ENCODE peak calls at places on chromosomes 16 and 17, in four cellular contexts. One of them, this sample, is unnamed.

GRCh38 chr17:21676281-21677111 is 15.8 kb upstream of the KCNJ18 start:
- DNase-seq in GM12878: no peak
- DNase-seq in HepG2: no peak
- DNase-seq in H1: no peak
- DNase-seq in this sample: no peak

GRCh38 chr17:47694818-47695663 is 1.1 kb downstream of the TBKBP1 start:
- DNase-seq in GM12878: no peak
- DNase-seq in H1: peak
- DNase-seq in HepG2: no peak
- DNase-seq in this sample: peak

GRCh38 chr17:10114931-10115535 is 83.4 kb downstream of the GAS7 start:
- DNase-seq in H1: no peak
- DNase-seq in GM12878: peak
- DNase-seq in HepG2: no peak
- DNase-seq in this sample: peak

GRCh38 chr17:49450735-49451134 is 36.1 kb upstream of the PHB1 start:
- DNase-seq in GM12878: no peak
- DNase-seq in H1: no peak
- DNase-seq in HepG2: no peak
- DNase-seq in this sample: no peak

GRCh38 chr17:37642706-37643105 is 540 bp downstream of the DDX52 start:
- DNase-seq in GM12878: no peak
- DNase-seq in H1: no peak
- DNase-seq in HepG2: no peak
- DNase-seq in this sample: peak

GRCh38 chr17:17060001-17060929 is 18.0 kb downstream of the MPRIP start:
- DNase-seq in HepG2: no peak
- DNase-seq in H1: no peak
- DNase-seq in GM12878: no peak
- DNase-seq in this sample: no peak

GRCh38 chr17:75975757-75976174 is 3.2 kb downstream of the ACOX1 start:
- DNase-seq in GM12878: no peak
- DNase-seq in H1: no peak
- DNase-seq in HepG2: no peak
- DNase-seq in this sample: no peak

GRCh38 chr17:376936-377863 is 24.6 kb upstream of the RPH3AL start:
- DNase-seq in HepG2: no peak
- DNase-seq in H1: no peak
- DNase-seq in GM12878: no peak
- DNase-seq in this sample: no peak

GRCh38 chr17:63512896-63513644 is 10.1 kb upstream of the KCNH6 start:
- DNase-seq in GM12878: no peak
- DNase-seq in HepG2: no peak
- DNase-seq in H1: no peak
- DNase-seq in this sample: no peak

GRCh38 chr16:8975039-8975438 is 11.3 kb upstream of the USP7 start:
- DNase-seq in HepG2: no peak
- DNase-seq in H1: no peak
- DNase-seq in GM12878: no peak
- DNase-seq in this sample: no peak

GRCh38 chr16:53457670-53458069 is 23.4 kb downstream of the RBL2 start:
- DNase-seq in GM12878: peak
- DNase-seq in H1: no peak
- DNase-seq in HepG2: no peak
- DNase-seq in this sample: no peak

GRCh38 chr16:84050316-84050715 is 7.7 kb upstream of the SLC38A8 start:
- DNase-seq in HepG2: no peak
- DNase-seq in H1: no peak
- DNase-seq in GM12878: no peak
- DNase-seq in this sample: no peak

GRCh38 chr17:66373944-66374817 is 71.8 kb downstream of the PRKCA start:
- DNase-seq in H1: no peak
- DNase-seq in HepG2: no peak
- DNase-seq in GM12878: no peak
- DNase-seq in this sample: peak

GRCh38 chr16:88086571-88087516 is 135.6 kb downstream of the BANP start:
- DNase-seq in HepG2: no peak
- DNase-seq in GM12878: no peak
- DNase-seq in H1: no peak
- DNase-seq in this sample: no peak

GRCh38 chr16:46918905-46919792 is 35.0 kb downstream of the GPT2 start:
- DNase-seq in GM12878: peak
- DNase-seq in HepG2: peak
- DNase-seq in H1: no peak
- DNase-seq in this sample: no peak

GRCh38 chr17:1331708-1332107 is 52.2 kb downstream of the TRARG1 start:
- DNase-seq in H1: no peak
- DNase-seq in HepG2: no peak
- DNase-seq in GM12878: no peak
- DNase-seq in this sample: no peak

GRCh38 chr17:80970044-80970761 is 21.4 kb upstream of the CHMP6 start:
- DNase-seq in H1: no peak
- DNase-seq in GM12878: no peak
- DNase-seq in HepG2: no peak
- DNase-seq in this sample: peak

GRCh38 chr17:74646231-74646630 is 22.7 kb upstream of the CD300E start:
- DNase-seq in H1: no peak
- DNase-seq in GM12878: no peak
- DNase-seq in HepG2: peak
- DNase-seq in this sample: peak

GRCh38 chr16:10828851-10829331 is 10.3 kb upstream of the TVP23A start:
- DNase-seq in HepG2: no peak
- DNase-seq in H1: peak
- DNase-seq in GM12878: no peak
- DNase-seq in this sample: peak

GRCh38 chr17:65698381-65699061 is 137.1 kb upstream of the AXIN2 start:
- DNase-seq in GM12878: no peak
- DNase-seq in H1: no peak
- DNase-seq in HepG2: peak
- DNase-seq in this sample: no peak

GRCh38 chr17:35214192-35214591 is 20.0 kb upstream of the SLC35G3 start:
- DNase-seq in H1: no peak
- DNase-seq in GM12878: no peak
- DNase-seq in HepG2: no peak
- DNase-seq in this sample: no peak

GRCh38 chr17:35213412-35213925 is 19.3 kb upstream of the SLC35G3 start:
- DNase-seq in HepG2: no peak
- DNase-seq in H1: no peak
- DNase-seq in GM12878: no peak
- DNase-seq in this sample: no peak

GRCh38 chr17:35210741-35211140 is 16.5 kb upstream of the SLC35G3 start:
- DNase-seq in HepG2: no peak
- DNase-seq in GM12878: no peak
- DNase-seq in H1: no peak
- DNase-seq in this sample: no peak

GRCh38 chr17:35214631-35215273 is 20.6 kb upstream of the SLC35G3 start:
- DNase-seq in HepG2: no peak
- DNase-seq in GM12878: peak
- DNase-seq in H1: no peak
- DNase-seq in this sample: no peak

GRCh38 chr17:35212668-35213067 is 18.5 kb upstream of the SLC35G3 start:
- DNase-seq in HepG2: no peak
- DNase-seq in H1: no peak
- DNase-seq in GM12878: no peak
- DNase-seq in this sample: no peak
- TF ChIP-seq GABPA in HepG2: no peak
- TF ChIP-seq GABPA in H1: no peak
- TF ChIP-seq GABPA in GM12878: no peak
- TF ChIP-seq GABPA in this sample: no peak

GRCh38 chr17:31467502-31468256 is 76.2 kb downstream of the RAB11FIP4 start:
- DNase-seq in HepG2: peak
- DNase-seq in GM12878: no peak
- DNase-seq in H1: peak
- DNase-seq in this sample: peak
- TF ChIP-seq GABPA in HepG2: no peak
- TF ChIP-seq GABPA in GM12878: no peak
- TF ChIP-seq GABPA in H1: no peak
- TF ChIP-seq GABPA in this sample: no peak

GRCh38 chr17:4485676-4486646 is 12.7 kb upstream of the SPNS2 start:
- DNase-seq in H1: no peak
- DNase-seq in GM12878: no peak
- DNase-seq in HepG2: no peak
- DNase-seq in this sample: peak
- TF ChIP-seq GABPA in H1: no peak
- TF ChIP-seq GABPA in GM12878: no peak
- TF ChIP-seq GABPA in HepG2: no peak
- TF ChIP-seq GABPA in this sample: no peak

DNA sequence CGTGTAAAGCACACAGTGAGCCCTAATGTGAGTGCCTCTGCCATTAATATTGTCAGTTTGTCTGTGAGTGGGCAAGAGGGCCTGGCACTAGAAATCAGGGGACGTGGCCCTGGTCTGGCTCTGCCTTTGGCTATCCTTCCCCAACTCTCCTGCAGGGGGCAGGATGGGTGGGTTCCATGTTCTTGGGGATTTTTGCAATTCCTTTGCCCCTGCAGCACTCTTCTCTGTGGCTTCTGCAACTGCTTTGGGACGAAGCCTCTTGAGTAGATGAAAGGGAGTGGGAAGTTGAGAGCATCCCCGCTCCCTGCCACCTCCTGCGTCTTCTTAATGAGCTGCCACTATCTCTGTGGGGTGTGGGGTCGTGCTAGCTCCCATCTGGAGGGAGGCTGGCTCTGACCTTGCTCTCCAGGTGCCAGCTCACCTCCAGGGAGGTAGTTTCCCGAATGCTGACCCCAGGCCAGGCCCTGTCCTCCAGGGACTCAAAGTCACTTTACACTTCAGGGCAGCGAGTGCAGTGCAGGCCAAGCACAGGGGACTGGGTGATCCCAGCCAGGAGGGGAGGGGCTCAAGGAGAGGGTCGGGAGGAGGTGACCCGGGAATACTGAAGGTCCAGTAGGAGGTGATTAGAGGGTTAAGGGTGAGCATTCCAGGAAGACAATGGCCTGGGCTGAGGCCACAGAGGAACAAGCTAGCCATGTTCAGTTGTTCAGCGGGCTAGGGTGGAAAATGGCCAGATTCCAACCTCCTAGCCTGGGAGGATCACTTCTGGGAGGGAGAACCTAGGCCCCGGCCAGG is 121.0 kb upstream of the NLRP1 start:
- DNase-seq in H1: peak
- DNase-seq in GM12878: no peak
- DNase-seq in HepG2: no peak
- DNase-seq in this sample: peak
- TF ChIP-seq GABPA in H1: no peak
- TF ChIP-seq GABPA in GM12878: no peak
- TF ChIP-seq GABPA in HepG2: no peak
- TF ChIP-seq GABPA in this sample: no peak

GRCh38 chr16:7004266-7004665 is 328.4 kb upstream of the RBFOX1 start:
- DNase-seq in HepG2: no peak
- DNase-seq in H1: no peak
- DNase-seq in GM12878: no peak
- DNase-seq in this sample: no peak
- TF ChIP-seq GABPA in HepG2: no peak
- TF ChIP-seq GABPA in H1: no peak
- TF ChIP-seq GABPA in GM12878: no peak
- TF ChIP-seq GABPA in this sample: no peak

GRCh38 chr17:73170324-73170723 is 5.5 kb downstream of the SSTR2 start:
- DNase-seq in HepG2: no peak
- DNase-seq in GM12878: no peak
- DNase-seq in H1: no peak
- DNase-seq in this sample: no peak
- TF ChIP-seq GABPA in HepG2: no peak
- TF ChIP-seq GABPA in GM12878: no peak
- TF ChIP-seq GABPA in H1: no peak
- TF ChIP-seq GABPA in this sample: no peak

GRCh38 chr17:70109497-70109896 is 34.5 kb downstream of the KCNJ16 start:
- DNase-seq in GM12878: no peak
- DNase-seq in H1: no peak
- DNase-seq in HepG2: no peak
- DNase-seq in this sample: no peak

GRCh38 chr17:70111201-70111600 is 36.2 kb downstream of the KCNJ16 start:
- DNase-seq in HepG2: no peak
- DNase-seq in GM12878: no peak
- DNase-seq in H1: no peak
- DNase-seq in this sample: no peak

GRCh38 chr17:70108166-70108565 is 33.1 kb downstream of the KCNJ16 start:
- DNase-seq in GM12878: no peak
- DNase-seq in H1: no peak
- DNase-seq in HepG2: no peak
- DNase-seq in this sample: no peak

GRCh38 chr17:70107441-70107840 is 32.4 kb downstream of the KCNJ16 start:
- DNase-seq in H1: no peak
- DNase-seq in HepG2: no peak
- DNase-seq in GM12878: no peak
- DNase-seq in this sample: no peak

GRCh38 chr17:70110443-70110880 is 35.4 kb downstream of the KCNJ16 start:
- DNase-seq in H1: no peak
- DNase-seq in GM12878: no peak
- DNase-seq in HepG2: no peak
- DNase-seq in this sample: no peak
- TF ChIP-seq GABPA in H1: no peak
- TF ChIP-seq GABPA in GM12878: no peak
- TF ChIP-seq GABPA in HepG2: no peak
- TF ChIP-seq GABPA in this sample: no peak

GRCh38 chr16:1424028-1424427 is 3.5 kb upstream of the UQCC4 start:
- DNase-seq in GM12878: no peak
- DNase-seq in H1: no peak
- DNase-seq in HepG2: no peak
- DNase-seq in this sample: no peak
- TF ChIP-seq GABPA in GM12878: no peak
- TF ChIP-seq GABPA in H1: no peak
- TF ChIP-seq GABPA in HepG2: no peak
- TF ChIP-seq GABPA in this sample: no peak